ENCODE peak calls at places on chromosomes 2 and 18, in nine cellular contexts. Z, J, B, M, D, C, H, W and S are unnamed samples.
A peak's percentile ranks its signal among the peaks of the same experiment; 100 is the strongest.

GRCh38 chr18:31098878-31099277 is 3.3 kb downstream of the DSC2 start:
- DNase-seq in Z (no peak), J (no peak), B (no peak), M (no peak), D (no peak), C (no peak), H (no peak), W (no peak), S (no peak)

GRCh38 chr18:57859314-57859713 is 56.2 kb upstream of the ATP8B1 start:
- DNase-seq in Z (peak; percentile 52), J (no peak), B (peak; percentile 54), M (no peak), D (peak; percentile 23), C (no peak), H (no peak), W (no peak), S (peak; percentile 30)

GRCh38 chr18:66749030-66749429 is 145.1 kb upstream of the CDH19 start:
- DNase-seq in Z (peak; percentile 17), J (no peak), B (peak; percentile 55), M (no peak), D (no peak), C (no peak), H (no peak), W (no peak), S (no peak)

GRCh38 chr2:23760746-23761145 is 166.2 kb downstream of the ATAD2B start:
- DNase-seq in Z (no peak), J (no peak), B (peak; percentile 79), M (peak; percentile 37), D (peak; percentile 41), C (no peak), H (no peak), W (no peak), S (no peak)

GRCh38 chr2:230898016-230898415 is 27.0 kb downstream of the GPR55 start:
- DNase-seq in Z (no peak), J (no peak), B (no peak), M (no peak), D (no peak), C (peak; percentile 11), H (no peak), W (no peak), S (no peak)

GRCh38 chr18:79911009-79911870 is 40.2 kb downstream of the SLC66A2 start:
- DNase-seq in Z (peak; percentile 70), J (no peak), B (no peak), M (no peak), D (peak; percentile 40), C (peak; percentile 17), H (peak; percentile 27), W (no peak), S (peak; percentile 89)

GRCh38 chr2:74551942-74552913 is 1.5 kb downstream of the LOXL3 start:
- DNase-seq in Z (no peak), J (no peak), B (no peak), M (no peak), D (peak; percentile 30), C (no peak), H (no peak), W (no peak), S (no peak)

GRCh38 chr18:78293940-78294401 is 685.6 kb upstream of the SALL3 start:
- DNase-seq in Z (peak; percentile 56), J (peak; percentile 31), B (no peak), M (no peak), D (no peak), C (no peak), H (no peak), W (no peak), S (peak; percentile 55)

GRCh38 chr2:216308532-216308931 is 63.8 kb downstream of the MARCHF4 start:
- DNase-seq in Z (no peak), J (no peak), B (no peak), M (no peak), D (peak; percentile 47), C (no peak), H (no peak), W (no peak), S (no peak)

GRCh38 chr2:63890678-63891077 is 49.0 kb downstream of the UGP2 start:
- DNase-seq in Z (no peak), J (no peak), B (no peak), M (no peak), D (no peak), C (no peak), H (no peak), W (no peak), S (no peak)

GRCh38 chr2:20186078-20186854 is 38.7 kb downstream of the SDC1 start:
- DNase-seq in Z (no peak), J (no peak), B (peak; percentile 18), M (no peak), D (peak; percentile 51), C (peak; percentile 51), H (peak; percentile 69), W (no peak), S (no peak)

GRCh38 chr18:47996091-47996541 is 65.7 kb upstream of the SMAD2 start:
- DNase-seq in Z (no peak), J (no peak), B (no peak), M (no peak), D (peak; percentile 32), C (no peak), H (no peak), W (no peak), S (no peak)

GRCh38 chr2:20484810-20485611 is 38.1 kb downstream of the RHOB start:
- DNase-seq in Z (no peak), J (no peak), B (no peak), M (no peak), D (peak; percentile 77), C (no peak), H (no peak), W (no peak), S (no peak)

GRCh38 chr2:207504513-207505171 is 25.1 kb upstream of the CREB1 start:
- DNase-seq in Z (no peak), J (no peak), B (peak; percentile 88), M (peak; percentile 69), D (peak; percentile 82), C (no peak), H (no peak), W (no peak), S (peak; percentile 32)

GRCh38 chr2:238936162-238937052 is 88.5 kb downstream of the TWIST2 start:
- DNase-seq in Z (no peak), J (no peak), B (no peak), M (no peak), D (no peak), C (peak; percentile 7), H (peak; percentile 23), W (no peak), S (no peak)

GRCh38 chr2:20123871-20124594 is 72.6 kb upstream of the LAPTM4A start:
- DNase-seq in Z (no peak), J (no peak), B (no peak), M (no peak), D (no peak), C (no peak), H (no peak), W (no peak), S (no peak)

GRCh38 chr2:155519731-155520130 is 812.8 kb downstream of the NR4A2 start:
- DNase-seq in Z (no peak), J (no peak), B (no peak), M (no peak), D (no peak), C (no peak), H (no peak), W (no peak), S (no peak)

GRCh38 chr18:524496-524895 is 24.0 kb upstream of the COLEC12 start:
- DNase-seq in Z (no peak), J (no peak), B (peak; percentile 88), M (peak; percentile 65), D (peak; percentile 32), C (no peak), H (no peak), W (no peak), S (no peak)

GRCh38 chr2:178241852-178242551 is 47.7 kb downstream of the OSBPL6 start:
- DNase-seq in Z (peak; percentile 43), J (peak; percentile 32), B (peak; percentile 98), M (peak; percentile 97), D (peak; percentile 89), C (peak; percentile 45), H (peak; percentile 64), W (no peak), S (no peak)

GRCh38 chr18:57754577-57755330 is 48.4 kb downstream of the ATP8B1 start:
- DNase-seq in Z (no peak), J (no peak), B (no peak), M (no peak), D (peak; percentile 82), C (no peak), H (no peak), W (no peak), S (no peak)

GRCh38 chr2:30361751-30362394 is 85.2 kb upstream of the LCLAT1 start:
- DNase-seq in Z (no peak), J (no peak), B (no peak), M (no peak), D (no peak), C (no peak), H (no peak), W (no peak), S (no peak)

GRCh38 chr2:181764095-181764963 is 84.0 kb upstream of the NEUROD1 start:
- DNase-seq in Z (no peak), J (no peak), B (no peak), M (no peak), D (no peak), C (no peak), H (no peak), W (no peak), S (no peak)

GRCh38 chr2:215144106-215144875 is 5.9 kb upstream of the ABCA12 start:
- DNase-seq in Z (no peak), J (no peak), B (no peak), M (no peak), D (no peak), C (no peak), H (no peak), W (no peak), S (no peak)

GRCh38 chr2:9538000-9538507 is 17.6 kb downstream of the ADAM17 start:
- DNase-seq in Z (no peak), J (no peak), B (peak; percentile 96), M (peak; percentile 81), D (peak; percentile 91), C (no peak), H (no peak), W (no peak), S (no peak)

GRCh38 chr2:161761160-161761559 is 136.9 kb downstream of the SLC4A10 start:
- DNase-seq in Z (no peak), J (no peak), B (no peak), M (no peak), D (no peak), C (no peak), H (no peak), W (no peak), S (no peak)

GRCh38 chr2:236889081-236889780 is 196.5 kb upstream of the COPS8 start:
- DNase-seq in Z (no peak), J (no peak), B (peak; percentile 18), M (no peak), D (no peak), C (no peak), H (no peak), W (no peak), S (no peak)

GRCh38 chr2:46942891-46943626 is 27.5 kb upstream of the MCFD2 start:
- DNase-seq in Z (no peak), J (no peak), B (no peak), M (no peak), D (no peak), C (no peak), H (no peak), W (no peak), S (no peak)

GRCh38 chr2:32572030-32572429 is 55.8 kb upstream of the TTC27 start:
- DNase-seq in Z (no peak), J (no peak), B (no peak), M (no peak), D (no peak), C (no peak), H (no peak), W (no peak), S (no peak)